ENCODE peak calls at places on chromosomes 11 and 22, in six cellular contexts. E is GM23248, D is PC-3, U is hepatocyte, T is HCT116, O is neural progenitor cell. M is an unnamed sample.

GRCh38 chr11:106990322-106990721 is 28.0 kb downstream of the GUCY1A2 start:
- DNase-seq in U (no peak), T (no peak), D (no peak), E (no peak), O (no peak), M (no peak)

GRCh38 chr11:96388891-96389603 is 665 bp downstream of the CCDC82 start:
- DNase-seq in U (no peak), O (peak), E (peak), T (peak), D (no peak), M (peak)

GRCh38 chr11:69475141-69475865 is 6.2 kb upstream of the LINC01488 start:
- DNase-seq in U (no peak), D (no peak), E (no peak), T (no peak), O (no peak), M (no peak)

GRCh38 chr11:46353706-46354105 is 6.4 kb downstream of the DGKZ start:
- DNase-seq in O (no peak), E (peak), D (no peak), U (no peak), T (no peak), M (no peak)

GRCh38 chr11:62055970-62056369 is 67.8 kb upstream of the INCENP start:
- DNase-seq in T (no peak), E (no peak), U (no peak), O (no peak), D (no peak), M (no peak)

GRCh38 chr11:46307785-46308341 is 30.4 kb downstream of the CREB3L1 start:
- DNase-seq in T (no peak), E (no peak), D (no peak), U (no peak), O (peak), M (peak)

GRCh38 chr11:76102772-76103171 is 103.5 kb downstream of the WNT11 start:
- DNase-seq in E (no peak), D (no peak), T (no peak), U (peak), O (no peak), M (no peak)

GRCh38 chr22:22745225-22746060 is 101.0 kb downstream of the GGTLC2 start:
- DNase-seq in O (peak), E (peak), U (peak), T (no peak), D (peak), M (peak)

GRCh38 chr11:35905901-35906661 is 37.8 kb upstream of the LDLRAD3 start:
- DNase-seq in T (no peak), O (no peak), D (peak), U (no peak), E (no peak), M (no peak)

GRCh38 chr22:37244114-37244921 is at the start of gene RAC2:
- DNase-seq in U (peak), O (peak), T (peak), D (peak), E (peak), M (peak)

GRCh38 chr11:75272391-75272790 is 31.8 kb downstream of the TPBGL start:
- DNase-seq in O (no peak), T (no peak), U (no peak), E (no peak), D (no peak), M (no peak)

GRCh38 chr11:72578541-72578940 is 95.7 kb downstream of the PDE2A start:
- DNase-seq in O (no peak), U (no peak), T (no peak), E (no peak), D (no peak), M (no peak)

GRCh38 chr11:131993291-131993690 is 622.9 kb downstream of the NTM start:
- DNase-seq in U (no peak), E (no peak), D (no peak), T (no peak), O (no peak), M (no peak)

GRCh38 chr11:71495286-71496090 is 31.6 kb upstream of the KRTAP5-7 start:
- DNase-seq in O (no peak), T (no peak), E (no peak), U (no peak), D (no peak), M (no peak)

GRCh38 chr11:74035264-74035663 is 26.4 kb upstream of the UCP3 start:
- DNase-seq in O (no peak), T (no peak), D (peak), E (peak), U (no peak), M (no peak)

GRCh38 chr11:1562469-1563148 is 9.5 kb downstream of the DUSP8 start:
- DNase-seq in U (no peak), T (no peak), D (no peak), O (no peak), E (no peak), M (no peak)

GRCh38 chr11:28049338-28050216 is 58.4 kb downstream of the KIF18A start:
- DNase-seq in D (peak), U (no peak), T (peak), E (no peak), O (no peak), M (no peak)

GRCh38 chr11:25953015-25953414 is 378.9 kb upstream of the ANO3 start:
- DNase-seq in T (no peak), U (no peak), O (no peak), D (no peak), E (no peak), M (no peak)

GRCh38 chr11:102438311-102439062 is 14.1 kb downstream of the TMEM123 start:
- DNase-seq in O (no peak), U (peak), T (no peak), E (peak), D (no peak), M (no peak)

GRCh38 chr11:534592-535518 is 521 bp downstream of the HRAS start:
- DNase-seq in O (peak), T (no peak), D (peak), U (peak), E (peak), M (peak)

GRCh38 chr11:68998390-68998911 is 14.6 kb downstream of the MRGPRF start:
- DNase-seq in T (no peak), O (no peak), D (peak), U (peak), E (peak), M (no peak)

GRCh38 chr11:77377734-77378133 is 76.2 kb upstream of the GDPD4 start:
- DNase-seq in T (no peak), E (peak), D (no peak), O (no peak), U (no peak), M (no peak)

GRCh38 chr11:15336016-15336415 is 221.3 kb downstream of the INSC start:
- DNase-seq in E (no peak), D (no peak), U (no peak), T (no peak), O (peak), M (peak)

GRCh38 chr22:25482091-25482760 is 82.2 kb upstream of the GRK3 start:
- DNase-seq in U (no peak), E (no peak), T (no peak), D (no peak), O (no peak), M (peak)

GRCh38 chr11:92839450-92839849 is 130.0 kb upstream of the MTNR1B start:
- DNase-seq in D (no peak), U (no peak), E (no peak), T (no peak), O (no peak), M (no peak)

GRCh38 chr22:24460418-24461089 is 33.2 kb downstream of the ADORA2A start:
- DNase-seq in U (peak), E (no peak), T (no peak), O (no peak), D (no peak), M (no peak)

GRCh38 chr11:76665172-76665571 is 5.4 kb downstream of the LRRC32 start:
- DNase-seq in D (no peak), O (no peak), T (no peak), E (no peak), U (no peak), M (no peak)

GRCh38 chr22:37808294-37808657 is 542 bp downstream of the GCAT start:
- DNase-seq in D (no peak), T (no peak), E (peak), U (no peak), O (no peak), M (peak)

GRCh38 chr22:35292786-35293185 is 6.9 kb upstream of the TOM1 start:
- DNase-seq in D (no peak), T (no peak), U (no peak), O (no peak), E (no peak), M (no peak)

GRCh38 chr11:99015634-99016454 is 4.9 kb upstream of the CNTN5 start:
- DNase-seq in U (peak), D (peak), T (peak), E (peak), O (peak), M (peak)

GRCh38 chr11:125224391-125225015 is 60.0 kb downstream of the PKNOX2 start:
- DNase-seq in O (peak), E (peak), U (peak), T (peak), D (peak), M (peak)

GRCh38 chr22:34866501-34867171 is 199.3 kb upstream of the ISX start:
- DNase-seq in O (no peak), D (no peak), T (no peak), E (peak), U (peak), M (no peak)

GRCh38 chr11:113957016-113957415 is 17.9 kb upstream of the HTR3A start:
- DNase-seq in D (no peak), U (no peak), O (peak), E (no peak), T (no peak), M (no peak)

GRCh38 chr11:39541945-39542351 is 1917.5 kb downstream of the LRRC4C start:
- DNase-seq in T (no peak), U (peak), E (no peak), D (peak), O (peak), M (peak)
- TF ChIP-seq EZH2phosphoT487 in T (no peak), U (no peak), E (no peak), D (no peak), O (no peak), M (no peak)

GRCh38 chr11:65419773-65420481 is 2.7 kb upstream of the NEAT1 start:
- DNase-seq in D (peak), U (peak), E (peak), O (peak), T (peak), M (peak)

GRCh38 chr11:65418431-65418680 is 4.2 kb upstream of the NEAT1 start:
- DNase-seq in D (no peak), U (no peak), T (no peak), E (no peak), O (no peak), M (no peak)

GRCh38 chr11:65417702-65418430 is 4.7 kb upstream of the NEAT1 start:
- DNase-seq in U (peak), O (no peak), D (peak), T (no peak), E (peak), M (no peak)

GRCh38 chr11:65419460-65419772 is 3.2 kb upstream of the NEAT1 start:
- DNase-seq in T (no peak), D (no peak), O (no peak), U (no peak), E (no peak), M (no peak)

GRCh38 chr11:65418681-65419459 is 3.7 kb upstream of the NEAT1 start:
- DNase-seq in E (peak), D (peak), O (peak), U (peak), T (peak), M (peak)
- H2AFZ ChIP-seq in E (no peak), D (no peak), O (peak), U (no peak), T (no peak), M (peak)

GRCh38 chr22:41976961-41977566 is 7.8 kb downstream of the SEPTIN3 start:
- DNase-seq in D (no peak), O (peak), T (no peak), U (no peak), E (peak), M (peak)
- TF ChIP-seq EZH2 in D (no peak), O (no peak), T (no peak), U (no peak), E (no peak), M (no peak)

DNA sequence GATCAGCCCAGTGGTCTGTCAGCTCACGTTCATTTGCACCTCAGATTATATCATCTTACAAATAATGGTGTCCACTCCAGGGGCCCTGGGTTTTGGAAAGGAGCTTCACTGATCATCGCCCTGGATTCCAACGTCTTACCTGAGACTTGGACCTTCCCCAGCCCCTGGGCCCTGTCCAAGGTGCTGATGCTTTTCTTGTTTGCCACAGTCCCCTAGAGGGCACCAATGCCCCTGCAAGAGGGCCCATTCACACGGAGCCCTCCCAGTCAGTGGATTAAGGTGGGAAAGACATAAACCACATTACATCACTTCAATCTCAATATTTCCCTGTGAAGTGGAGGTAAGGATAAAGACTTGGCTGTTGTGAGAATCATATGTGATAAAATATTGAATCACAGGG is 167.2 kb downstream of the BUD13 start:
- DNase-seq in O (peak), U (peak), E (peak), D (peak), T (peak), M (peak)
- TF ChIP-seq EZH2phosphoT487 in O (no peak), U (no peak), E (no peak), D (no peak), T (no peak), M (no peak)

GRCh38 chr11:118447423-118447822 is 11.1 kb downstream of the KMT2A start:
- DNase-seq in T (no peak), E (no peak), D (no peak), O (no peak), U (no peak), M (no peak)

GRCh38 chr11:118448294-118448693 is 12.0 kb downstream of the KMT2A start:
- DNase-seq in D (peak), T (no peak), U (no peak), O (no peak), E (peak), M (no peak)

GRCh38 chr11:118449316-118449918 is 13.1 kb downstream of the KMT2A start:
- DNase-seq in U (no peak), E (no peak), O (no peak), T (no peak), D (no peak), M (no peak)

GRCh38 chr11:118450451-118450850 is 14.2 kb downstream of the KMT2A start:
- DNase-seq in T (no peak), O (no peak), D (no peak), U (no peak), E (no peak), M (no peak)
- H2AFZ ChIP-seq in T (no peak), O (no peak), D (no peak), U (no peak), E (no peak), M (no peak)

DNA sequence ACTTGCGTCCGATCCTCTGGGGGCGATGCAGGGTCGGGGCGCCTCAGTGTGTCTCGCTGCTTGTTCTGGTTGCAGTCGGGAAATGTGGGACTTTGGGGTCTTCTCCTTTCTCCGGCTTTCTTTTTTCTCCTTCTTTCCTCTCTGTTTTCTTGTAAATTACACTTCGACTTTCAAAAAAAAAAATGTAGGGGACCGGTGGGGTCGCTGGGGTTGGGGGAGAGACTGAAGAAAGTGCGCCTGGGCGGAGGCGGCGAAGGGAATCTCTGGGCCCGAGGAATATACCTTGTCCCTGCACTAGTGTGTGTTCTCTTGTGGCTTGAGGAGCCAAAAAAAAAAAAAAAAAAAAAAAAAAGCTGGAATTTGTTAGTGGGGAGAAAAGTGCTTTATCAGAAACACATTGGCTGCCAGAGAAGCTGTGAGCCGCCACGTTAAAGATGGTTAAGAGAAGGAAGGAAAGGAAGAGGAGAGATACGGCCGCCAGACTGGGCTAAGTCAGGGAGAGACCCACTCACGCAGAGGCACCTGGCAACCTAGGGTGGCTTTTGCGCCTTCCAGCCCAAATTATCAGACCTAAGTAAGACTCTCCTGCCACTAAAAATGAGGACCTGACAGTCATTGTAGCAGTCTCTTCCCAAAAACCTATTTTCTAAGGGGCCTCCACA is 8.4 kb upstream of the FLI1 start:
- DNase-seq in E (no peak), O (no peak), T (no peak), U (no peak), D (no peak), M (peak)
- TF ChIP-seq EZH2 in E (peak), O (peak), T (no peak), U (peak), D (no peak), M (peak)

GRCh38 chr11:10455637-10456487 is 798 bp downstream of the AMPD3 start:
- DNase-seq in D (peak), U (peak), T (peak), E (peak), O (peak), M (peak)
- TF ChIP-seq EZH2phosphoT487 in D (no peak), U (no peak), T (no peak), E (no peak), O (no peak), M (no peak)